ENCODE peak calls at places on chromosomes 6 and 20, in six cellular contexts. One of them, this sample, is unnamed.

GRCh38 chr6:15953152-15953880 is 175.6 kb upstream of the MYLIP start:
- DNase-seq in skeletal muscle cell: no peak
- DNase-seq in body of pancreas: no peak
- DNase-seq in DND-41: no peak
- DNase-seq in cardiac muscle cell: peak; percentile 89
- DNase-seq in prostate gland: no peak
- DNase-seq in this sample: no peak

GRCh38 chr6:134238006-134238405 is 79.9 kb downstream of the SGK1 start:
- DNase-seq in prostate gland: no peak
- DNase-seq in skeletal muscle cell: no peak
- DNase-seq in body of pancreas: no peak
- DNase-seq in DND-41: no peak
- DNase-seq in cardiac muscle cell: no peak
- DNase-seq in this sample: no peak

GRCh38 chr6:119256978-119257462 is 92.5 kb downstream of the MAN1A1 start:
- DNase-seq in cardiac muscle cell: no peak
- DNase-seq in DND-41: no peak
- DNase-seq in prostate gland: no peak
- DNase-seq in body of pancreas: no peak
- DNase-seq in skeletal muscle cell: no peak
- DNase-seq in this sample: no peak

GRCh38 chr6:31304683-31305082 is 32.8 kb upstream of the HLA-C start:
- DNase-seq in DND-41: no peak
- DNase-seq in cardiac muscle cell: no peak
- DNase-seq in body of pancreas: no peak
- DNase-seq in skeletal muscle cell: no peak
- DNase-seq in prostate gland: no peak
- DNase-seq in this sample: no peak

GRCh38 chr20:19858972-19859371 is 100.9 kb downstream of the RIN2 start:
- DNase-seq in DND-41: no peak
- DNase-seq in prostate gland: no peak
- DNase-seq in body of pancreas: no peak
- DNase-seq in skeletal muscle cell: peak; percentile 37
- DNase-seq in cardiac muscle cell: peak; percentile 66
- DNase-seq in this sample: no peak

GRCh38 chr20:35171753-35172433 is at the start of gene PROCR:
- DNase-seq in body of pancreas: peak; percentile 77
- DNase-seq in DND-41: peak; percentile 13
- DNase-seq in prostate gland: peak; percentile 86
- DNase-seq in cardiac muscle cell: peak; percentile 95
- DNase-seq in skeletal muscle cell: peak; percentile 72
- DNase-seq in this sample: no peak

GRCh38 chr6:73696990-73697651 is 1.1 kb downstream of the CD109 start:
- DNase-seq in body of pancreas: no peak
- DNase-seq in DND-41: no peak
- DNase-seq in cardiac muscle cell: no peak
- DNase-seq in skeletal muscle cell: no peak
- DNase-seq in prostate gland: no peak
- DNase-seq in this sample: no peak

GRCh38 chr6:15244605-15245360 is 1.1 kb upstream of the JARID2 start:
- DNase-seq in cardiac muscle cell: peak; percentile 89
- DNase-seq in prostate gland: peak; percentile 74
- DNase-seq in DND-41: peak; percentile 60
- DNase-seq in body of pancreas: peak; percentile 80
- DNase-seq in skeletal muscle cell: no peak
- DNase-seq in this sample: peak; percentile 72

GRCh38 chr20:7505835-7506221 is 434.4 kb downstream of the HAO1 start:
- DNase-seq in prostate gland: no peak
- DNase-seq in cardiac muscle cell: no peak
- DNase-seq in skeletal muscle cell: no peak
- DNase-seq in body of pancreas: no peak
- DNase-seq in DND-41: no peak
- DNase-seq in this sample: no peak

GRCh38 chr6:11918739-11919605 is 93.1 kb upstream of the HIVEP1 start:
- DNase-seq in prostate gland: no peak
- DNase-seq in DND-41: no peak
- DNase-seq in body of pancreas: no peak
- DNase-seq in cardiac muscle cell: no peak
- DNase-seq in skeletal muscle cell: no peak
- DNase-seq in this sample: no peak

GRCh38 chr6:4638641-4639040 is 137.6 kb upstream of the CDYL start:
- DNase-seq in DND-41: no peak
- DNase-seq in cardiac muscle cell: no peak
- DNase-seq in skeletal muscle cell: no peak
- DNase-seq in body of pancreas: no peak
- DNase-seq in prostate gland: no peak
- DNase-seq in this sample: no peak

GRCh38 chr6:28399370-28400121 is at the start of gene ZSCAN12:
- DNase-seq in cardiac muscle cell: peak; percentile 95
- DNase-seq in body of pancreas: peak; percentile 76
- DNase-seq in skeletal muscle cell: peak; percentile 66
- DNase-seq in DND-41: peak; percentile 90
- DNase-seq in prostate gland: peak; percentile 50
- DNase-seq in this sample: peak; percentile 74

GRCh38 chr20:4772132-4772531 is 50.4 kb downstream of the PRND start:
- DNase-seq in skeletal muscle cell: no peak
- DNase-seq in prostate gland: no peak
- DNase-seq in body of pancreas: no peak
- DNase-seq in DND-41: no peak
- DNase-seq in cardiac muscle cell: no peak
- DNase-seq in this sample: no peak

GRCh38 chr20:4774209-4774608 is 52.5 kb downstream of the PRND start:
- DNase-seq in body of pancreas: no peak
- DNase-seq in prostate gland: no peak
- DNase-seq in DND-41: no peak
- DNase-seq in skeletal muscle cell: no peak
- DNase-seq in cardiac muscle cell: no peak
- DNase-seq in this sample: no peak

GRCh38 chr20:4773736-4774135 is 52.0 kb downstream of the PRND start:
- DNase-seq in body of pancreas: no peak
- DNase-seq in cardiac muscle cell: no peak
- DNase-seq in prostate gland: no peak
- DNase-seq in DND-41: no peak
- DNase-seq in skeletal muscle cell: no peak
- DNase-seq in this sample: no peak

GRCh38 chr20:4775322-4776078 is 53.8 kb downstream of the PRND start:
- DNase-seq in cardiac muscle cell: no peak
- DNase-seq in skeletal muscle cell: no peak
- DNase-seq in DND-41: no peak
- DNase-seq in prostate gland: no peak
- DNase-seq in body of pancreas: no peak
- DNase-seq in this sample: no peak

GRCh38 chr20:4776079-4776630 is 54.4 kb downstream of the PRND start:
- DNase-seq in DND-41: no peak
- DNase-seq in body of pancreas: no peak
- DNase-seq in prostate gland: no peak
- DNase-seq in skeletal muscle cell: no peak
- DNase-seq in cardiac muscle cell: no peak
- DNase-seq in this sample: no peak
- H3K4me3 ChIP-seq in DND-41: no peak overlapping the region
- H3K4me3 ChIP-seq in body of pancreas: no peak overlapping the region
- H3K4me3 ChIP-seq in prostate gland: no peak overlapping the region
- H3K4me3 ChIP-seq in skeletal muscle cell: no peak overlapping the region
- H3K4me3 ChIP-seq in cardiac muscle cell: no peak overlapping the region
- H3K4me3 ChIP-seq in this sample: no peak overlapping the region

GRCh38 chr6:33421344-33421643 is 1.4 kb downstream of the SYNGAP1 start:
- DNase-seq in body of pancreas: no peak
- DNase-seq in skeletal muscle cell: no peak
- DNase-seq in cardiac muscle cell: no peak
- DNase-seq in DND-41: no peak
- DNase-seq in prostate gland: no peak
- DNase-seq in this sample: no peak
- H3K4me3 ChIP-seq in body of pancreas: no peak overlapping the region
- H3K4me3 ChIP-seq in skeletal muscle cell: no peak overlapping the region
- H3K4me3 ChIP-seq in cardiac muscle cell: peak overlapping the region; percentile 42
- H3K4me3 ChIP-seq in DND-41: peak overlapping the region; percentile 84
- H3K4me3 ChIP-seq in prostate gland: no peak overlapping the region
- H3K4me3 ChIP-seq in this sample: no peak overlapping the region

DNA sequence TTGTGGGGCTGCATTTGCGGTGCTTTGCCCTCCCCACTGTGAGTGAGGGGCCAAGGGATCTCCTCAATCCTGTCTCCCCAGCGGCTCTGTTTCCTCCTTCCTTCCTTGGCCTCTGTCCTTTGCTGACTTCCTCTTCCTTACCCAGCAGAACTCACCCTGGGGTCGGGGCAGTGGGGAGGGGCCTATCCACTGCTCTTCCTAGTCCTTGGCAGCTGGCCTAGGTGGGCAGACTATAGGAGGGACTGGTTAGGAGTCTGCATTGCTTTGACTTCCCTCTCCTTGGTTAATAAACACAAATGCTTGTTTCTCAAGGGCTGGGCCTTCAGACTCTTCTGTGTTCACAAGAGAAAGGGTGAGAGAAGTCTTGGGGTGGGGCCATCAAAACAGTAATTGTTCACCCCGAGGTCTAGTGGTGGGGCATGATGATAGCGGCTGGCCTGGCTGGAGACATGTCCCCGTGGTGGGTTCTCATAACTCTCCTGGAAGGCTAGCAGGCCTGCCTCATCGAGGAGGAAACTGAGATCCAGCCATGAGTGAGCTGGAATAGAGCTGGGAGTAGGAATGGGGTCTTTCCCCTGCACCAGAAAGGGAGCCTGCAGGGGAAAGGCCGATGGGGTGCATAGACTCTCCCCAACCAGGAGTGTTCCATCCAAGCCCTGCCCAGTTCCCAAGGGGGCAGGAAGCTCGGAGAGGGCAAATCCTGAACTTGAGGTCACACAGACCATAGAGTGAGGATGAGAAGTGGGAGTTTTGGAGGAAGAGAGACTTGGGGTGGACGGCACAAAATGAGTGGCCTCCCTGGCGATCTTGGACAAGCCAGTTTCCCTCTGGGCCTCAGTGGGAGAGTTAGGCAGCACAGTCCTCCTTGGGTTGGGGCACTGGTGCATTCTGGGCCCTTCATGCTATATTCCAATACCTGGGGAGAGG is 12.7 kb downstream of the FAM110A start:
- DNase-seq in prostate gland: no peak
- DNase-seq in body of pancreas: no peak
- DNase-seq in cardiac muscle cell: no peak
- DNase-seq in DND-41: no peak
- DNase-seq in skeletal muscle cell: no peak
- DNase-seq in this sample: no peak
- H3K4me3 ChIP-seq in prostate gland: no peak overlapping the region
- H3K4me3 ChIP-seq in body of pancreas: no peak overlapping the region
- H3K4me3 ChIP-seq in cardiac muscle cell: no peak overlapping the region
- H3K4me3 ChIP-seq in DND-41: no peak overlapping the region
- H3K4me3 ChIP-seq in skeletal muscle cell: no peak overlapping the region
- H3K4me3 ChIP-seq in this sample: peak overlapping the region; percentile 75

GRCh38 chr20:50186987-50187402 is 3.6 kb upstream of the CEBPB start:
- DNase-seq in cardiac muscle cell: no peak
- DNase-seq in prostate gland: no peak
- DNase-seq in skeletal muscle cell: no peak
- DNase-seq in body of pancreas: no peak
- DNase-seq in DND-41: no peak
- DNase-seq in this sample: no peak
- H3K4me3 ChIP-seq in cardiac muscle cell: no peak overlapping the region
- H3K4me3 ChIP-seq in prostate gland: no peak overlapping the region
- H3K4me3 ChIP-seq in skeletal muscle cell: no peak overlapping the region
- H3K4me3 ChIP-seq in body of pancreas: no peak overlapping the region
- H3K4me3 ChIP-seq in DND-41: no peak overlapping the region
- H3K4me3 ChIP-seq in this sample: no peak overlapping the region

GRCh38 chr6:1507251-1507650 is 102.5 kb upstream of the FOXC1 start:
- DNase-seq in DND-41: no peak
- DNase-seq in body of pancreas: no peak
- DNase-seq in prostate gland: no peak
- DNase-seq in skeletal muscle cell: no peak
- DNase-seq in cardiac muscle cell: no peak
- DNase-seq in this sample: no peak

GRCh38 chr6:1500874-1501273 is 108.8 kb upstream of the FOXC1 start:
- DNase-seq in skeletal muscle cell: no peak
- DNase-seq in prostate gland: no peak
- DNase-seq in body of pancreas: no peak
- DNase-seq in DND-41: no peak
- DNase-seq in cardiac muscle cell: no peak
- DNase-seq in this sample: no peak

GRCh38 chr6:1502041-1502440 is 107.7 kb upstream of the FOXC1 start:
- DNase-seq in skeletal muscle cell: no peak
- DNase-seq in body of pancreas: no peak
- DNase-seq in cardiac muscle cell: peak; percentile 84
- DNase-seq in DND-41: no peak
- DNase-seq in prostate gland: no peak
- DNase-seq in this sample: no peak

GRCh38 chr6:1503811-1504210 is 105.9 kb upstream of the FOXC1 start:
- DNase-seq in cardiac muscle cell: no peak
- DNase-seq in body of pancreas: no peak
- DNase-seq in skeletal muscle cell: no peak
- DNase-seq in prostate gland: no peak
- DNase-seq in DND-41: no peak
- DNase-seq in this sample: no peak

DNA sequence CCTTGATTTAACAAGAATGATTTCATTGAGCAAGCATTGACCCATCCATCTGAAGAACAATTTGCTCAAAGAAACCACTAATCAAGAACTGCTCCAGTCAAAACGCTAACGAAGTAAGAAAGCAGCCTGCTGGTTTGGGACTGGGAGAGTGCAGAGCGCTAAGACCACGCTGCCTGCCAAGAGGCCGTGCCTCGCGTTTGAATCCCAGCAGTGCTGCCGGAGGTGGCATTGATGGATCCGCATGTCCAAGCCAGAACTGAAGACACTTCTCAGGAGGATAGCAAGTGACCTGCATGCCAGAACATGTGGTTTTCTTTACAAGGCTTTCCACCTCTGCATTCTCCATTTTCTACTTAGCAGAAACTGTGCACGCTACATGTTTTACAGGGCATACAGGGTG is 105.2 kb upstream of the FOXC1 start:
- DNase-seq in prostate gland: no peak
- DNase-seq in skeletal muscle cell: no peak
- DNase-seq in cardiac muscle cell: no peak
- DNase-seq in DND-41: no peak
- DNase-seq in body of pancreas: no peak
- DNase-seq in this sample: no peak
- H3K4me3 ChIP-seq in prostate gland: no peak overlapping the region
- H3K4me3 ChIP-seq in skeletal muscle cell: no peak overlapping the region
- H3K4me3 ChIP-seq in cardiac muscle cell: no peak overlapping the region
- H3K4me3 ChIP-seq in DND-41: no peak overlapping the region
- H3K4me3 ChIP-seq in body of pancreas: no peak overlapping the region
- H3K4me3 ChIP-seq in this sample: no peak overlapping the region